ENCODE peak calls at places on chromosomes 13 and 19, in four cellular contexts. One of them, this sample, is unnamed.

GRCh38 chr13:78160793-78161192 is 242.2 kb upstream of the EDNRB start:
- DNase-seq in IMR-90: peak; percentile 88
- DNase-seq in H9: no peak
- DNase-seq in neuronal stem cell: no peak
- DNase-seq in this sample: no peak

GRCh38 chr19:37855098-37855497 is 51.3 kb downstream of the WDR87 start:
- DNase-seq in IMR-90: peak; percentile 17
- DNase-seq in H9: no peak
- DNase-seq in neuronal stem cell: no peak
- DNase-seq in this sample: no peak

GRCh38 chr19:13850910-13851753 is 25.8 kb upstream of the NANOS3 start:
- DNase-seq in neuronal stem cell: no peak
- DNase-seq in IMR-90: peak; percentile 94
- DNase-seq in H9: peak; percentile 81
- DNase-seq in this sample: no peak

GRCh38 chr13:46655727-46656180 is 102.8 kb downstream of the LRCH1 start:
- DNase-seq in neuronal stem cell: peak; percentile 23
- DNase-seq in H9: no peak
- DNase-seq in IMR-90: no peak
- DNase-seq in this sample: no peak

GRCh38 chr13:72931311-72931710 is 127.5 kb upstream of the KLF5 start:
- DNase-seq in neuronal stem cell: no peak
- DNase-seq in IMR-90: no peak
- DNase-seq in H9: no peak
- DNase-seq in this sample: no peak

GRCh38 chr19:4124638-4125037 is 716 bp upstream of the MAP2K2 start:
- DNase-seq in IMR-90: no peak
- DNase-seq in H9: no peak
- DNase-seq in neuronal stem cell: no peak
- DNase-seq in this sample: peak; percentile 51

GRCh38 chr13:46595136-46595917 is 42.4 kb downstream of the LRCH1 start:
- DNase-seq in neuronal stem cell: no peak
- DNase-seq in H9: no peak
- DNase-seq in IMR-90: peak; percentile 60
- DNase-seq in this sample: no peak

GRCh38 chr19:19474950-19475781 is 40.2 kb downstream of the TSSK6 start:
- DNase-seq in neuronal stem cell: no peak
- DNase-seq in IMR-90: no peak
- DNase-seq in H9: peak; percentile 83
- DNase-seq in this sample: no peak

GRCh38 chr19:23762884-23763711 is 4.4 kb upstream of the ZNF681 start:
- DNase-seq in IMR-90: peak; percentile 13
- DNase-seq in H9: peak; percentile 94
- DNase-seq in neuronal stem cell: peak; percentile 83
- DNase-seq in this sample: peak; percentile 86

GRCh38 chr19:49056101-49056901 is 1.2 kb downstream of the CGB7 start:
- DNase-seq in IMR-90: peak; percentile 28
- DNase-seq in neuronal stem cell: peak; percentile 65
- DNase-seq in H9: peak; percentile 79
- DNase-seq in this sample: no peak

GRCh38 chr19:48444129-48444932 is 1.5 kb upstream of the GRWD1 start:
- DNase-seq in neuronal stem cell: no peak
- DNase-seq in H9: peak; percentile 41
- DNase-seq in IMR-90: no peak
- DNase-seq in this sample: no peak

GRCh38 chr13:85586422-85586831 is 212.8 kb downstream of the SLITRK6 start:
- DNase-seq in IMR-90: peak; percentile 85
- DNase-seq in neuronal stem cell: no peak
- DNase-seq in H9: no peak
- DNase-seq in this sample: no peak

GRCh38 chr19:5914946-5915781 is 1.1 kb downstream of the CAPS start:
- DNase-seq in IMR-90: no peak
- DNase-seq in neuronal stem cell: no peak
- DNase-seq in H9: no peak
- DNase-seq in this sample: no peak

GRCh38 chr19:3361384-3362216 is 4.8 kb upstream of the NFIC start:
- DNase-seq in IMR-90: no peak
- DNase-seq in neuronal stem cell: no peak
- DNase-seq in H9: no peak
- DNase-seq in this sample: no peak

GRCh38 chr13:90485441-90485840 is 862.0 kb upstream of the MIR17HG start:
- DNase-seq in H9: no peak
- DNase-seq in IMR-90: peak; percentile 65
- DNase-seq in neuronal stem cell: no peak
- DNase-seq in this sample: no peak

GRCh38 chr13:57632276-57633140 is 964 bp downstream of the PCDH17 start:
- DNase-seq in H9: peak; percentile 64
- DNase-seq in neuronal stem cell: no peak
- DNase-seq in IMR-90: no peak
- DNase-seq in this sample: peak; percentile 72

GRCh38 chr13:32001392-32001768 is 30.2 kb upstream of the FRY start:
- DNase-seq in neuronal stem cell: peak; percentile 24
- DNase-seq in IMR-90: peak; percentile 41
- DNase-seq in H9: peak; percentile 36
- DNase-seq in this sample: no peak

GRCh38 chr19:8251025-8251472 is 41.9 kb downstream of the CERS4 start:
- DNase-seq in IMR-90: peak; percentile 11
- DNase-seq in H9: no peak
- DNase-seq in neuronal stem cell: no peak
- DNase-seq in this sample: no peak

GRCh38 chr19:13597625-13598024 is 91.3 kb upstream of the CACNA1A start:
- DNase-seq in IMR-90: peak; percentile 74
- DNase-seq in neuronal stem cell: peak; percentile 62
- DNase-seq in H9: peak; percentile 60
- DNase-seq in this sample: no peak

GRCh38 chr13:40406405-40407138 is 259.9 kb downstream of the FOXO1 start:
- DNase-seq in H9: no peak
- DNase-seq in IMR-90: peak; percentile 75
- DNase-seq in neuronal stem cell: no peak
- DNase-seq in this sample: no peak

GRCh38 chr13:105336706-105337582 is 1198.5 kb downstream of the EFNB2 start:
- DNase-seq in neuronal stem cell: no peak
- DNase-seq in IMR-90: peak; percentile 55
- DNase-seq in H9: no peak
- DNase-seq in this sample: no peak

DNA sequence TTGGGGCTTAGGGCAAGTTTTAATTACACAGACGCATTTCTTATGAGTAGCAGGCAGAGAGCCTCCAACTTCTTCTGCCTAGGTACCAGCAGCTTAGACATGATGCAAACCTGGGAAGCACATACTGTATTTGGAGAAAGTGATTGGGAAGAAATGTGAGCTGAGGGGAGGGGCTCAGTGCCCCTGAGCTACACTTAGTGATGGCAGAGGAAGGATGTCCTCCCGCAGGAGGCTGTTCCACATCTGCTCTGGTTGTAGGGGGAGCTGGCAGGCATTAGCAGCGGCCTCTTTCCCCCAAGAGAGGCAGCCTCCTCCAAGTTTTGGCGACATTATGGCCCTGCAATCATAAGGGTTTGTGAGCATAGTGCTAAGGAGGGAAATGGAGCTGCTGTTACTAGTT is 3.2 kb downstream of the ALOX5AP start:
- DNase-seq in H9: peak; percentile 34
- DNase-seq in IMR-90: no peak
- DNase-seq in neuronal stem cell: no peak
- DNase-seq in this sample: no peak
- H2BK15ac ChIP-seq in H9: no peak overlapping the region
- H2BK15ac ChIP-seq in IMR-90: peak overlapping the region; percentile 33
- H2BK15ac ChIP-seq in neuronal stem cell: no peak overlapping the region
- H2BK15ac ChIP-seq in this sample: no peak overlapping the region

DNA sequence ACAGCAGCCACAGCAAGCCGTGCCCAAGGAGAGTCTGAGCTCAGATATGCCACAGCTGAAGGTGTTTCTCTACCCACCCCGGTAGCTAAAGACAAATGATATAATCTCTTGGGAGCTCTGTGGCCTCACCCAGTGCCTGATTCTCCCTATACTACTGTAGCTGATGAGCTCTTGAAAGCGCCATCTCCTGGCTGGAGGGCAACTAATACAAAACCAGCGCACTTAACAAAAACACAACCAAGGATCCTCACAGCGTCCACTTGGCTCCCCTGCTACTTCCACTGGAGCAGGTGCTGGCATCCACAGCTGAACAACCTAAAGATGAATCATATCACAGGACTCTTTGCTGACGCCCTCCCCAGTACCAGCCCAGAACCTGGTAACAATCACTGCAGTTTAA is 1212.0 kb downstream of the PCDH17 start:
- DNase-seq in neuronal stem cell: no peak
- DNase-seq in IMR-90: no peak
- DNase-seq in H9: peak; percentile 47
- DNase-seq in this sample: no peak
- H4K91ac ChIP-seq in neuronal stem cell: no peak overlapping the region
- H4K91ac ChIP-seq in IMR-90: no peak overlapping the region
- H4K91ac ChIP-seq in H9: no peak overlapping the region
- H4K91ac ChIP-seq in this sample: no peak overlapping the region

DNA sequence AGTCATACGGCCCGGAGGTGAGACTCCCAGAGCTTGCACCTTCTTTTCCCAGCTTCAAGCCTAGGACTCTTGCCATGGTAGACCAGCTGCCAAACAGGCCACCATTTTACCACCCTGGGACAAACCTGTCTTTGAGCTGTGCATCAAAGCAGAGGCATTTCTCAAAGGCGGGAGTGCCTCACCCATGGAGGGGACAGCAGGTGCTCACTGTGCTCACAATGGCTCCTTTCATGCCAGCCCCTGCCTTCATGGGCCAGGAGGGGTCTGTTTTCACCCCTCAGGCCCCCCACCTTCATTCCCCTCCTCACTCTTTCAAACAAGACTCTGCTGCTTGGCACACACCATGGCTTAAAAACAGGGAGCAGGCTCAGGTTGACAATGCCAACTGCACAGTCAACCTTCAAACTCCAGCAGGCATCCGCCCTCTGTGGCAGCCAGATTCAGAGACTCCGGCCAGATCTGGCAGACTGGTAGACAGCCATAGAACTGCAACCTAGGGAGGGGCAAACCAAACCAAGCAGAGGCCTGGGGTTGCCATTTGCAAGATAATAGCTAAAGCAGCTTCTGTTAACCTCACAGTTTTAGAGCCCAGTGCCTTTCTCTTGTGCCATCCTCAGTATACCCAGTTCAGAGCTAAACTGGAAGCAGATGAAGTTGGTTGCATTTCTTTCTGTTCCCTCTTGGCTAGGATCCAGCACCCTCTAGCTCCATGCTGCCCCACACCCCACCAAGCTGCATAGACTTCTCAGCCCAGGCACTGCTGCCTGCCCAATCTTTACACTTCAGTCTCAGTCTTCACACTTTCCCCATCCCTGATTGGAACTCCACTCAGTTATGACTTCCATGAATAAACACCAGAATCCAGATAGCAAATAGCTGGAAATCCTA is 93.9 kb upstream of the SPATA13 start:
- DNase-seq in H9: peak; percentile 55
- DNase-seq in neuronal stem cell: no peak
- DNase-seq in IMR-90: no peak
- DNase-seq in this sample: no peak
- H2BK15ac ChIP-seq in H9: no peak overlapping the region
- H2BK15ac ChIP-seq in neuronal stem cell: no peak overlapping the region
- H2BK15ac ChIP-seq in IMR-90: no peak overlapping the region
- H2BK15ac ChIP-seq in this sample: peak overlapping the region; percentile 47

GRCh38 chr19:11381535-11382369 is 2.4 kb downstream of the EPOR start:
- DNase-seq in H9: peak; percentile 96
- DNase-seq in neuronal stem cell: peak; percentile 83
- DNase-seq in IMR-90: peak; percentile 88
- DNase-seq in this sample: peak; percentile 90

GRCh38 chr19:11382898-11383705 is 1.0 kb downstream of the EPOR start:
- DNase-seq in H9: peak; percentile 87
- DNase-seq in IMR-90: no peak
- DNase-seq in neuronal stem cell: no peak
- DNase-seq in this sample: peak; percentile 94

GRCh38 chr19:11384778-11385129 is 640 bp upstream of the EPOR start:
- DNase-seq in IMR-90: no peak
- DNase-seq in H9: no peak
- DNase-seq in neuronal stem cell: no peak
- DNase-seq in this sample: no peak

GRCh38 chr19:11380653-11381534 is 3.2 kb downstream of the EPOR start:
- DNase-seq in IMR-90: peak; percentile 93
- DNase-seq in H9: peak; percentile 98
- DNase-seq in neuronal stem cell: peak; percentile 97
- DNase-seq in this sample: peak; percentile 93

DNA sequence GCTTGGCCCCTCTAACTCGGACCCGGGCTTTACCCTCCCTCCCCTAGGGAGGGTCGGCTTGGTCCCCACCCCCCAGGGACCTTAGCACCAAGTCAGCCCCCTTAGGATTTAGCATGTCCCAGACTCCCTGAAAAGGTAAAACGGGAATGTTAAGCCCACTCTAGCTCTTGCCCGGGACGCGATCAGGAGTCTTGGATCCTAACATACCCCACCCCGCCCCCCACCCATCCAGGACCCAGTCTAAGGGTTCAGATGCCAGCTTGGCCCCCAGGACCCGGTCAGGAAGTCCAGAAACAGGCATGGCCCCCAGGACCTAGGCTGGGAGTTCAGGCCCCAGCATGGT is 437 bp downstream of the EPOR start:
- DNase-seq in IMR-90: no peak
- DNase-seq in neuronal stem cell: no peak
- DNase-seq in H9: no peak
- DNase-seq in this sample: no peak
- H4K91ac ChIP-seq in IMR-90: no peak overlapping the region
- H4K91ac ChIP-seq in neuronal stem cell: no peak overlapping the region
- H4K91ac ChIP-seq in H9: no peak overlapping the region
- H4K91ac ChIP-seq in this sample: peak overlapping the region; percentile 1

DNA sequence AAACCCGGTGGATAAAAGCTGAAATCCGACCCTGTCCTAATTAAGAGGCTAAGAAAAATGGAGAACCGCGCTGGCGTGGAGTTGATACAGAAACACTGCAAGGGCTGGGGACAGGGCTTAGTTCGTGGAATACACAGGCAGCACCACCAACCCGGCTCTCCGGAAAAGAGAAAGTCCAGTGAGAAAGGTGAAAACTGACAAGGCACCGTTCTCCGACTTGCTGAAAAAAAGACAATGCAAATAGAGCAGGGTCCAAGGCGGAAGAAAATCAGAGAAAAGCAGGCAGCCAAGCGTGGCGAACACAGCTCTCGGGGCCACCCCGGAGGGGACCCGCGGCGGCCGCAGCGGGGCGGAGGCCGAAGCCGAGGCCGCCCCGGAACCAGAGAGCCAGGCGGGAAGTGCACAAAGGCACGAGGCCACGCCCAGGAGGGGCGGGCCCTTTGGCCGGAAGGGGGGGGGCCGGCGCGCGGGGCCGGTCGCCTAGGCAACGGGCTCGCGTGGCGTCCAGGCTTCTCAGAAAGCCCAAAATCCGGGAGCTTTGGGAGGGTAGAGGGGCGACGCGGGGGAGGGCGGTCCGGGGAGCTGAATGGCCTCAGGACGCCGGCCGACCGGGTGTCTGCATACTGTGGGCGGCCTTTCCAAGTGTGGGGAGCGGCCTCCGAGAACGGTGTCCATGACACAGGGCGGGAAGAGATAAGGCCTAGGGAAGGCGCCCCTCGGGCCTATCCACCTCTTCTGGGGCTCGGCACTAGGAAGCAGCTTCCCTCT is 1.2 kb upstream of the ING1 start:
- DNase-seq in neuronal stem cell: peak; percentile 92
- DNase-seq in H9: peak; percentile 86
- DNase-seq in IMR-90: peak; percentile 73
- DNase-seq in this sample: peak; percentile 77
- H2BK15ac ChIP-seq in neuronal stem cell: peak overlapping the region; percentile 69
- H2BK15ac ChIP-seq in H9: no peak overlapping the region
- H2BK15ac ChIP-seq in IMR-90: peak overlapping the region; percentile 13
- H2BK15ac ChIP-seq in this sample: peak overlapping the region; percentile 5

GRCh38 chr19:18292460-18292809 is 11.0 kb upstream of the JUND start:
- DNase-seq in IMR-90: no peak
- DNase-seq in neuronal stem cell: no peak
- DNase-seq in H9: peak; percentile 71
- DNase-seq in this sample: peak; percentile 82
- H4K91ac ChIP-seq in IMR-90: peak overlapping the region; percentile 98
- H4K91ac ChIP-seq in neuronal stem cell: no peak overlapping the region
- H4K91ac ChIP-seq in H9: no peak overlapping the region
- H4K91ac ChIP-seq in this sample: peak overlapping the region; percentile 98

GRCh38 chr13:22749626-22750025 is 431.2 kb upstream of the SGCG start:
- DNase-seq in IMR-90: no peak
- DNase-seq in H9: no peak
- DNase-seq in neuronal stem cell: no peak
- DNase-seq in this sample: no peak
- H2BK15ac ChIP-seq in IMR-90: no peak overlapping the region
- H2BK15ac ChIP-seq in H9: no peak overlapping the region
- H2BK15ac ChIP-seq in neuronal stem cell: no peak overlapping the region
- H2BK15ac ChIP-seq in this sample: no peak overlapping the region

This sample was measured in H1.